ENCODE peak calls at places on chromosomes 3 and 15, in eight cellular contexts. G is thoracic aorta; E is ovary; T is CD8-positive, alpha-beta T cell; V is A549; W is psoas muscle; K is brain microvascular endothelial cell; L is heart left ventricle. A is an unnamed sample.

GRCh38 chr3:114014211-114014610 is 42.1 kb downstream of the CCDC191 start:
- DNase-seq in G (no peak), E (no peak), T (no peak), V (no peak), W (no peak), K (no peak), L (no peak), A (no peak)

GRCh38 chr3:131403216-131403895 is 21.8 kb downstream of the NUDT16 start:
- DNase-seq in G (no peak), E (no peak), T (no peak), V (no peak), W (no peak), K (no peak), L (no peak), A (no peak)

GRCh38 chr15:37133619-37134018 is 33.3 kb upstream of the MEIS2 start:
- DNase-seq in G (no peak), E (no peak), T (no peak), V (peak), W (no peak), K (no peak), L (no peak), A (no peak)

GRCh38 chr15:67010898-67011619 is 54.3 kb upstream of the SMAD3 start:
- DNase-seq in G (no peak), E (no peak), T (no peak), V (no peak), W (no peak), K (peak), L (no peak), A (no peak)

GRCh38 chr15:53520867-53521525 is 238.5 kb downstream of the WDR72 start:
- DNase-seq in G (no peak), E (no peak), T (no peak), V (no peak), W (no peak), K (no peak), L (no peak), A (no peak)

GRCh38 chr3:123861081-123861836 is 22.9 kb downstream of the MYLK start:
- DNase-seq in G (no peak), E (no peak), T (no peak), V (no peak), W (no peak), K (no peak), L (no peak), A (no peak)

GRCh38 chr3:36480916-36481648 is 100.8 kb downstream of the STAC start:
- DNase-seq in G (no peak), E (no peak), T (no peak), V (no peak), W (no peak), K (peak), L (no peak), A (no peak)

GRCh38 chr15:94924057-94924456 is 692.7 kb downstream of the MCTP2 start:
- DNase-seq in G (peak), E (no peak), T (no peak), V (no peak), W (no peak), K (no peak), L (no peak), A (no peak)

GRCh38 chr3:141116791-141117190 is 65.6 kb downstream of the SPSB4 start:
- DNase-seq in G (no peak), E (no peak), T (no peak), V (no peak), W (no peak), K (no peak), L (no peak), A (no peak)

GRCh38 chr15:48221261-48221660 is 15.2 kb downstream of the SLC12A1 start:
- DNase-seq in G (no peak), E (no peak), T (no peak), V (no peak), W (no peak), K (no peak), L (no peak), A (no peak)

GRCh38 chr3:171428892-171429291 is 31.3 kb downstream of the TNIK start:
- DNase-seq in G (no peak), E (no peak), T (no peak), V (no peak), W (no peak), K (no peak), L (no peak), A (no peak)

GRCh38 chr3:193744048-193744821 is 151.2 kb downstream of the OPA1 start:
- DNase-seq in G (no peak), E (no peak), T (no peak), V (peak), W (no peak), K (no peak), L (no peak), A (no peak)

GRCh38 chr3:4322635-4323034 is 19.5 kb downstream of the SETMAR start:
- DNase-seq in G (no peak), E (no peak), T (no peak), V (peak), W (no peak), K (peak), L (no peak), A (no peak)

GRCh38 chr3:44870375-44871061 is 3.9 kb upstream of the TGM4 start:
- DNase-seq in G (no peak), E (no peak), T (no peak), V (peak), W (no peak), K (no peak), L (no peak), A (no peak)

GRCh38 chr15:41241251-41241964 is 10.3 kb downstream of the CHP1 start:
- DNase-seq in G (no peak), E (no peak), T (no peak), V (no peak), W (no peak), K (no peak), L (peak), A (no peak)

GRCh38 chr3:172687501-172687900 is 23.4 kb downstream of the NCEH1 start:
- DNase-seq in G (no peak), E (no peak), T (no peak), V (no peak), W (no peak), K (no peak), L (no peak), A (no peak)

GRCh38 chr3:61264281-61264680 is 13.0 kb upstream of the FHIT start:
- DNase-seq in G (no peak), E (no peak), T (no peak), V (no peak), W (no peak), K (no peak), L (no peak), A (no peak)

GRCh38 chr15:40160021-40160420 is 848 bp upstream of the BUB1B start:
- DNase-seq in G (no peak), E (no peak), T (no peak), V (no peak), W (no peak), K (no peak), L (no peak), A (no peak)

GRCh38 chr3:172317984-172318383 is 130.3 kb downstream of the GHSR start:
- DNase-seq in G (no peak), E (no peak), T (no peak), V (peak), W (peak), K (peak), L (peak), A (peak)

GRCh38 chr15:68637755-68638405 is 59.1 kb downstream of the CORO2B start:
- DNase-seq in G (no peak), E (peak), T (no peak), V (no peak), W (peak), K (no peak), L (peak), A (no peak)

GRCh38 chr15:65987100-65987499 is 117.8 kb downstream of the RAB11A start:
- DNase-seq in G (no peak), E (no peak), T (no peak), V (no peak), W (no peak), K (no peak), L (no peak), A (no peak)

GRCh38 chr3:46892285-46893145 is 15.0 kb downstream of the PTH1R start:
- DNase-seq in G (peak), E (peak), T (no peak), V (peak), W (peak), K (peak), L (peak), A (peak)

GRCh38 chr3:139448104-139448503 is 28.2 kb downstream of the RBP2 start:
- DNase-seq in G (no peak), E (no peak), T (no peak), V (no peak), W (no peak), K (no peak), L (no peak), A (no peak)

GRCh38 chr3:10322355-10322715 is 1.4 kb upstream of the SEC13 start:
- DNase-seq in G (no peak), E (no peak), T (no peak), V (peak), W (no peak), K (no peak), L (no peak), A (no peak)

GRCh38 chr15:76330281-76330680 is 6.3 kb upstream of the ISL2 start:
- DNase-seq in G (no peak), E (no peak), T (no peak), V (peak), W (no peak), K (no peak), L (no peak), A (no peak)

GRCh38 chr15:57747206-57747605 is 40.7 kb downstream of the POLR2M start:
- DNase-seq in G (no peak), E (no peak), T (no peak), V (no peak), W (peak), K (no peak), L (no peak), A (no peak)
- H3K4me3 ChIP-seq in G (peak), E (peak), T (peak), V (no peak), W (peak), K (no peak), L (no peak), A (no peak)

GRCh38 chr3:72974956-72975355 is 21.7 kb upstream of the PPP4R2 start:
- DNase-seq in G (no peak), E (no peak), T (no peak), V (no peak), W (no peak), K (no peak), L (no peak), A (no peak)

GRCh38 chr3:72977463-72977862 is 19.1 kb upstream of the PPP4R2 start:
- DNase-seq in G (no peak), E (no peak), T (no peak), V (no peak), W (no peak), K (no peak), L (no peak), A (no peak)

GRCh38 chr3:72976182-72976825 is 20.3 kb upstream of the PPP4R2 start:
- DNase-seq in G (no peak), E (no peak), T (no peak), V (no peak), W (no peak), K (no peak), L (no peak), A (no peak)

GRCh38 chr3:72973786-72974185 is 22.8 kb upstream of the PPP4R2 start:
- DNase-seq in G (no peak), E (no peak), T (no peak), V (no peak), W (no peak), K (no peak), L (no peak), A (no peak)

GRCh38 chr3:72977060-72977459 is 19.6 kb upstream of the PPP4R2 start:
- DNase-seq in G (no peak), E (no peak), T (no peak), V (no peak), W (no peak), K (no peak), L (no peak), A (no peak)
- TF ChIP-seq CTCF in G (no peak), E (no peak), T (no peak), V (no peak), W (no peak), K (no peak), L (no peak), A (peak)

GRCh38 chr3:53146319-53146868 is 14.6 kb upstream of the PRKCD start:
- DNase-seq in G (no peak), E (no peak), T (no peak), V (no peak), W (peak), K (no peak), L (no peak), A (no peak)

GRCh38 chr3:53145109-53146077 is 15.2 kb upstream of the RFT1 start:
- DNase-seq in G (no peak), E (no peak), T (no peak), V (peak), W (peak), K (no peak), L (no peak), A (no peak)

GRCh38 chr3:53147903-53148400 is 13.1 kb upstream of the PRKCD start:
- DNase-seq in G (no peak), E (no peak), T (peak), V (no peak), W (peak), K (no peak), L (no peak), A (no peak)

GRCh38 chr3:53149006-53149690 is 11.9 kb upstream of the PRKCD start:
- DNase-seq in G (no peak), E (no peak), T (peak), V (no peak), W (no peak), K (no peak), L (no peak), A (no peak)

DNA sequence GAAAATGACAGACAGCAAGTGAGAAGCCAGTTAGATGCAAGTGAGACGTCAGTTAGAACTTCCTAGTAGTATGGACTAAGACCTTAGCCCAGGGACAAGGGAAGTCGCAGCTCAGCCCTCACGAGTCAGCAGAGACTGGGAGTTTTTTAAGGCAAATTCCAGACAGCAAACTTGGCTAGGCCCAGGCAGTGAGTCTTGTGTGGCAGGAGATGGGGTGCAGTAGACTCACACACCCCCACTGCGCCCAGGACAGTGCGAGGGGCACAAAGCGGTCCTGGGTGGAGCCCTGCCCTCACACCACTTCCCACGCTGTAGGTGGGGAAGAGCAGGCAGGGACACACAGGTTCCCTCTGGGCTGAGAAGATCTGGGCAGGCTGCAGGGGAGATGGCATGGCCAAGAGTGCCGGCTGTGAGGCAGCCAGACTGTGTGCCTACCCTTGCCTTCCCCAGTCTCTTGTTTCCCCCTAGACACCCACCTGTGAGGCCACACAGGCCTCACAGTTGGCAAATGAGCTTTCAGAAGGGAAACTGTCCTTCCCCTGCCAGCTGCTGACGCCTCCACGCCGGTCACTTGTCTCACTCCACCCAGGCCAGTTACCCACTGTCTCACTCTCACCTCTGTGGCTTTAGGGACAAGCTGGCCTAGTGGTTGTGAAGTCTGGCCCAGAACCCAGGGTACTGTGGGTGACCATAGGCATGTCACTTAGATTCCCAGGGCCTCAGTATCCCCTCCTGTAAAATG is 13.7 kb upstream of the PRKCD start:
- DNase-seq in G (no peak), E (no peak), T (peak), V (no peak), W (peak), K (no peak), L (no peak), A (no peak)
- H3K27ac ChIP-seq in G (no peak), E (no peak), T (no peak), V (peak), W (no peak), K (no peak), L (no peak), A (peak)

GRCh38 chr15:59353994-59354951 is 18.4 kb downstream of the MYO1E start:
- DNase-seq in G (no peak), E (no peak), T (no peak), V (no peak), W (no peak), K (no peak), L (no peak), A (no peak)
- H3K4me3 ChIP-seq in G (no peak), E (no peak), T (peak), V (no peak), W (no peak), K (no peak), L (no peak), A (no peak)

GRCh38 chr3:174219738-174220137 is 639.4 kb upstream of the NAALADL2 start:
- DNase-seq in G (no peak), E (no peak), T (no peak), V (no peak), W (no peak), K (no peak), L (no peak), A (no peak)
- TF ChIP-seq CTCF in G (no peak), E (no peak), T (no peak), V (no peak), W (no peak), K (peak), L (no peak), A (no peak)

DNA sequence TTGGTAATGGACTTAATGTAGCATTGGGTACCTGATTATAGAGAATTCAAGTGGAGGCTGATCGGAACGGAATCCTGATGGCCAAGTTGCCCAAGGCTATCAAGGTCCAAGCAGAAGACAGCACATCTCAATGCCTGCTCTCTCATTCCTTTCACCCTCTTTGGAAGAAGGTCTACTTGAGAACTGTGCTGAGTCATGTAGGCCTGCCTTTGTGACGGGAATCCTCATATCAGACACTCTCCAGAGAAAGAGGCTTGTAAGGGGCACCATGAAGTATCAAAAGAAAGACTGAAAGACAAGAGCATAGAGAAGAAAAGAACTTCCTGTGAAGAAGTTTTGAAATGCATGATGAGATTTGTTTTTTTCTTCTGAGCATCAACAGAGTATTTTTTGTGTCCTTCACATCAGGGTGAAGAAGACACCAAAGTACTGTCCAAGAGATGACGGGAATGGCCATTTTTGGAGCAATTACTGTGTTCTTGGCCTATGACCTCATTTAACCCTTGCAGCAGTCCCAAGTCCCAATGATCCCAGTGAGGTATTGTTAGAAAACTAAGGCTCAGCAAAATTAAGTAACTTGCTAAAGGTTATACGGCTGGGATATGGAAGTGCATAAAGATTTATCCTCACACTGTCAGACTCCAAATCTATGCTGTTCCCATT is 13.2 kb upstream of the LARP6 start:
- DNase-seq in G (no peak), E (no peak), T (no peak), V (no peak), W (no peak), K (no peak), L (no peak), A (no peak)
- H3K27ac ChIP-seq in G (no peak), E (no peak), T (no peak), V (peak), W (no peak), K (no peak), L (peak), A (no peak)

GRCh38 chr3:94159062-94159726 is 96.3 kb downstream of the NSUN3 start:
- DNase-seq in G (no peak), E (no peak), T (no peak), V (peak), W (no peak), K (peak), L (no peak), A (no peak)
- H3K4me3 ChIP-seq in G (peak), E (no peak), T (no peak), V (peak), W (no peak), K (peak), L (no peak), A (no peak)

GRCh38 chr3:15531346-15531745 is 9.8 kb upstream of the COLQ start:
- DNase-seq in G (no peak), E (no peak), T (no peak), V (no peak), W (no peak), K (no peak), L (no peak), A (no peak)

GRCh38 chr3:15525790-15526189 is 4.3 kb upstream of the COLQ start:
- DNase-seq in G (no peak), E (no peak), T (no peak), V (no peak), W (no peak), K (no peak), L (no peak), A (no peak)

GRCh38 chr3:15528881-15529537 is 7.5 kb upstream of the COLQ start:
- DNase-seq in G (no peak), E (no peak), T (no peak), V (no peak), W (no peak), K (no peak), L (no peak), A (no peak)

GRCh38 chr3:15523660-15524417 is 2.3 kb upstream of the COLQ start:
- DNase-seq in G (no peak), E (no peak), T (no peak), V (no peak), W (no peak), K (no peak), L (no peak), A (no peak)

DNA sequence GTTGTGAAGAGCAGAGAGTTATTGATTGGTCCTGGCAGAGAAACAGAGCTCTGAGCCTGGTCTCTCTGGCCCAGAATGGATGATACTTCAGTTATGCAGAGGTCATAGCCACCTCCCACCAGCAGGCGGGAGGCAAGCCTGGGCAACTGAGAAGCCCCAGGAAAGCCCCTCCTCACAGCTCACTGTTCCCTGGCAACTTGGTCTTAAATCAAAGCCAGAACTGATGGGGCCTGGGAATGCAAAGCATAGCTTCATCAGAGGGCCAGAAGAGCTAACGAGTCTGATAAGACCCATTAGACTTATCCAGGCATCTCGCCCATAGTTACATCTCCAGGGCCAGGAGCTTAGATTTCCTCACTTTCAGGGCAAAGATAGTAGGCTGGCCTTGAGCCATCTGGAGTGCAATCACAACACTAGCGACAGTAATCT is 5.5 kb upstream of the COLQ start:
- DNase-seq in G (no peak), E (peak), T (no peak), V (no peak), W (no peak), K (no peak), L (no peak), A (no peak)
- TF ChIP-seq CTCF in G (peak), E (no peak), T (no peak), V (no peak), W (no peak), K (peak), L (peak), A (no peak)

A was measured in coronary artery.